ENCODE peak calls at places on chromosomes 2 and 18, in ten cellular contexts. X is A549, D is heart left ventricle, P is lung, T is OCI-LY7, J is esophagus squamous epithelium, Y is thyroid gland, O is MM.1S, W is cardiac muscle cell, E is tibial artery. V is an unnamed sample. For H3K4me1, the result is how much of the 10 kb centered on the place peaks cover.

GRCh38 chr2:136052374-136053362 is 65.3 kb downstream of the CXCR4 start:
- DNase-seq in T (peak), P (no peak), O (no peak), E (no peak), J (no peak), X (no peak), W (no peak), D (no peak), Y (no peak), V (no peak)

GRCh38 chr2:181738074-181738473 is 57.8 kb upstream of the NEUROD1 start:
- DNase-seq in E (no peak), Y (no peak), T (peak), P (no peak), W (no peak), J (no peak), O (no peak), D (no peak), X (peak), V (no peak)

GRCh38 chr2:143732076-143732475 is 602.9 kb downstream of the ARHGAP15 start:
- DNase-seq in D (no peak), T (no peak), E (no peak), Y (no peak), P (no peak), W (no peak), X (peak), O (no peak), J (no peak), V (no peak)

GRCh38 chr2:127753374-127753773 is 52.1 kb downstream of the SFT2D3 start:
- DNase-seq in D (no peak), W (no peak), X (no peak), J (no peak), E (no peak), P (no peak), T (no peak), O (no peak), Y (no peak), V (no peak)

GRCh38 chr2:2708575-2708974 is 377.5 kb upstream of the MYT1L start:
- DNase-seq in W (no peak), Y (no peak), O (no peak), J (no peak), E (no peak), T (no peak), D (no peak), X (no peak), P (no peak), V (no peak)

GRCh38 chr2:61220768-61221167 is 58.8 kb downstream of the C2orf74 start:
- DNase-seq in P (no peak), J (no peak), O (no peak), W (no peak), D (no peak), Y (no peak), T (no peak), X (no peak), E (no peak), V (no peak)

GRCh38 chr2:216081012-216081411 is 597 bp downstream of the PECR start:
- DNase-seq in D (no peak), T (no peak), Y (no peak), W (no peak), X (no peak), O (no peak), P (no peak), J (no peak), E (no peak), V (no peak)

GRCh38 chr2:178476477-178476876 is 1.9 kb downstream of the FKBP7 start:
- DNase-seq in X (no peak), P (no peak), D (no peak), T (no peak), W (no peak), O (no peak), E (no peak), J (no peak), Y (no peak), V (no peak)

GRCh38 chr2:15700610-15701325 is 109.1 kb downstream of the DDX1 start:
- DNase-seq in J (no peak), W (no peak), X (no peak), Y (no peak), P (no peak), D (no peak), O (no peak), E (no peak), T (no peak), V (no peak)

GRCh38 chr2:154375625-154376020 is 322.9 kb upstream of the KCNJ3 start:
- DNase-seq in T (peak), D (no peak), Y (no peak), E (no peak), O (no peak), W (peak), X (peak), P (no peak), J (no peak), V (no peak)

GRCh38 chr2:127081826-127082633 is 24.9 kb downstream of the BIN1 start:
- DNase-seq in T (peak), E (no peak), D (no peak), X (no peak), J (peak), P (no peak), O (no peak), Y (no peak), W (no peak), V (peak)

GRCh38 chr2:67255933-67256615 is 141.1 kb upstream of the ETAA1 start:
- DNase-seq in P (no peak), Y (no peak), O (no peak), X (no peak), T (no peak), D (no peak), E (no peak), J (no peak), W (no peak), V (no peak)

GRCh38 chr2:3483227-3483985 is 35.9 kb downstream of the ADI1 start:
- DNase-seq in D (peak), W (peak), Y (peak), T (no peak), O (no peak), X (peak), J (no peak), E (peak), P (peak), V (peak)

GRCh38 chr18:13500891-13501887 is 225.2 kb downstream of the FAM210A start:
- DNase-seq in D (no peak), W (no peak), P (peak), X (peak), E (peak), Y (peak), T (no peak), J (no peak), O (no peak), V (peak)

GRCh38 chr18:7779226-7779625 is 212.1 kb downstream of the PTPRM start:
- DNase-seq in X (no peak), T (no peak), J (no peak), Y (no peak), D (no peak), E (no peak), W (no peak), P (no peak), O (no peak), V (no peak)

GRCh38 chr2:20015482-20016083 is 3.1 kb upstream of the MATN3 start:
- DNase-seq in T (peak), D (no peak), W (peak), P (no peak), J (no peak), E (no peak), X (peak), O (peak), Y (no peak), V (no peak)

GRCh38 chr2:46776687-46777327 is 138.8 kb downstream of the MCFD2 start:
- DNase-seq in O (peak), W (peak), D (no peak), E (peak), P (no peak), Y (peak), X (peak), T (peak), J (no peak), V (peak)

GRCh38 chr2:219998099-219998498 is 370.7 kb downstream of the SLC4A3 start:
- DNase-seq in X (peak), P (no peak), D (no peak), W (no peak), Y (no peak), T (no peak), J (no peak), O (no peak), E (no peak), V (no peak)

GRCh38 chr2:236131073-236131692 is 37.0 kb downstream of the GBX2 start:
- DNase-seq in Y (no peak), E (no peak), O (no peak), P (no peak), D (no peak), J (no peak), T (no peak), X (no peak), W (no peak), V (no peak)

GRCh38 chr2:152740743-152741328 is 22.4 kb downstream of the ARL6IP6 start:
- DNase-seq in O (peak), E (no peak), W (peak), T (peak), D (no peak), J (no peak), X (peak), Y (no peak), P (no peak), V (no peak)

GRCh38 chr18:79962311-79962710 is 2.1 kb upstream of the HSBP1L1 start:
- DNase-seq in X (no peak), O (no peak), W (no peak), E (no peak), Y (peak), D (no peak), P (peak), J (no peak), T (no peak), V (no peak)

GRCh38 chr2:23418490-23418911 is 33.5 kb downstream of the KLHL29 start:
- DNase-seq in X (no peak), D (no peak), J (no peak), E (no peak), O (no peak), W (no peak), Y (no peak), T (no peak), P (no peak), V (no peak)

GRCh38 chr2:68292108-68292710 is 27.5 kb downstream of the CNRIP1 start:
- DNase-seq in D (no peak), E (no peak), X (peak), T (peak), W (peak), Y (no peak), J (no peak), P (no peak), O (peak), V (no peak)

GRCh38 chr2:174341995-174342571 is 7.3 kb downstream of the SP9 start:
- DNase-seq in J (no peak), D (peak), W (no peak), X (no peak), E (no peak), O (no peak), T (no peak), P (no peak), Y (peak), V (no peak)
- H3K4me1 ChIP-seq in J (under half), D (under half), W (under half), X (under half), E (under half), O (under half), T (under half), P (under half), Y (under half), V (under half)

GRCh38 chr2:112085916-112086669 is 31.0 kb downstream of the TMEM87B start:
- DNase-seq in T (no peak), W (no peak), D (no peak), O (no peak), Y (no peak), P (no peak), X (no peak), J (no peak), E (peak), V (no peak)

GRCh38 chr2:112092286-112093041 is 37.4 kb downstream of the TMEM87B start:
- DNase-seq in J (no peak), P (no peak), D (no peak), X (no peak), O (no peak), W (no peak), E (no peak), Y (peak), T (no peak), V (no peak)

GRCh38 chr2:112087346-112088020 is 32.4 kb downstream of the TMEM87B start:
- DNase-seq in T (peak), W (no peak), X (no peak), P (no peak), E (no peak), O (no peak), D (no peak), J (no peak), Y (no peak), V (no peak)

GRCh38 chr2:112093216-112093615 is 38.1 kb downstream of the TMEM87B start:
- DNase-seq in Y (no peak), D (no peak), P (no peak), W (no peak), O (no peak), X (no peak), T (no peak), J (no peak), E (no peak), V (no peak)

GRCh38 chr2:112089375-112089774 is 34.3 kb downstream of the TMEM87B start:
- DNase-seq in D (no peak), W (no peak), E (no peak), X (no peak), P (no peak), Y (no peak), J (no peak), O (no peak), T (no peak), V (no peak)
- H3K27ac ChIP-seq in D (no peak), W (no peak), E (no peak), X (no peak), P (no peak), Y (no peak), J (no peak), O (no peak), T (no peak), V (no peak)

DNA sequence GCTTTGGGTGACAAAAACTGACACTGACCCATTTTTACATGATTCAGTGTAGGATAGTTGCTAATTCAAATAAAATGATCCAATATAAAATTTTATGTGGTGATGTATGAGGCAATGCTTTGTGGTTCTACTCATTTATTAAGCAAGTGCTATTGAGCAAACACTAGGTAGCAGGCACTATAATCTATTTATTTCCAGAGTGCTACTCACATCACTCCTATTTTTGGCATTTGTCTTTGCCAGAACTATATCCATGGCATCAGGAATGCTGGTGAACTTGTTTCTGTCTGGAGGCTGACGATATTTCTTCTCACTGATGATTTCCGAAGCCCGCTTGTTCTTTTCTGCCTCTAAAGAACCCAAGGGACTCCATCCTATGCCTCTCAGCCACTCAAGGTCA is 84.3 kb downstream of the NEB start:
- DNase-seq in E (no peak), O (no peak), W (no peak), P (no peak), X (no peak), D (no peak), J (no peak), T (no peak), Y (no peak), V (no peak)
- H3K4me1 ChIP-seq in E (under half), O (under half), W (under half), P (under half), X (under half), D (under half), J (under half), T (under half), Y (under half), V (under half)

GRCh38 chr18:12014976-12015696 is 33.8 kb downstream of the IMPA2 start:
- DNase-seq in W (peak), X (no peak), Y (peak), P (no peak), T (no peak), D (no peak), E (no peak), O (no peak), J (no peak), V (no peak)

GRCh38 chr18:12015697-12016062 is 34.4 kb downstream of the IMPA2 start:
- DNase-seq in Y (peak), J (no peak), P (peak), X (no peak), W (no peak), O (no peak), E (no peak), D (no peak), T (no peak), V (peak)

GRCh38 chr18:12014091-12014490 is 32.8 kb downstream of the IMPA2 start:
- DNase-seq in P (no peak), X (no peak), O (no peak), T (no peak), W (no peak), Y (no peak), E (no peak), D (no peak), J (no peak), V (no peak)

GRCh38 chr18:12013186-12013916 is 32.0 kb downstream of the IMPA2 start:
- DNase-seq in E (no peak), X (no peak), J (no peak), W (no peak), P (no peak), Y (peak), O (no peak), T (no peak), D (no peak), V (no peak)

DNA sequence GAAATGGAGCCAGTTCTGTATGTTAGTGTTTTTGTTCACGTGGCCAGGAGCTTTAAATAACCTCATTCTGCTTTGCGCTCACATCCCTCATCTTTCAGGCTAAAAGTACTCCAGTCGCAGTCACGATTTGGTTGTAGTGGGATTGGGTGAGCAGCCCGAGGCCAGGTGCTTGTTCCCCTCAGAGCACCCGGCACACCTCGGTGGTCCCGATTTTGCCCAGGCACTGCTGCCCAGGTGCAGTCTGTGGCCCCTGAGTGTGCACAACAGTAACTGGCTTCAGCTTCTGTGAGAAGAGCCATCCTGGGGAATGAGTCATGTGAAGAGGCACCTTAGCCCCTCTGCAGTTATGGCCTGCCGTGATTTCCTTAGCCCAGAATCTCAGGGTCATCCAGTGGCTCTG is 33.2 kb downstream of the IMPA2 start:
- DNase-seq in Y (no peak), O (no peak), E (no peak), D (no peak), J (no peak), T (no peak), X (no peak), P (no peak), W (no peak), V (no peak)
- H3K27ac ChIP-seq in Y (peak), O (no peak), E (no peak), D (no peak), J (peak), T (no peak), X (no peak), P (no peak), W (no peak), V (peak)

V was measured in stomach.